ENCODE peak calls at places on chromosomes 5 and 9, in seven cellular contexts. E is iPS-NIHi11; C is WTC11; R is NCI-H510A; V is AG10803; T is stomach; N is activated effector memory CD4-positive, alpha-beta T cell treated with anti-CD3 and anti-CD28 coated beads, Interleukin-2, amount 50 U/mL, for 16 hours. O is an unnamed sample.

GRCh38 chr5:11791777-11792176 is 112.5 kb downstream of the CTNND2 start:
- DNase-seq in E (no peak), C (no peak), R (no peak), V (no peak), T (peak; percentile 30), N (no peak), O (no peak)

GRCh38 chr9:89536145-89536574 is 38.2 kb upstream of the SEMA4D start:
- DNase-seq in E (no peak), C (no peak), R (no peak), V (no peak), T (no peak), N (peak; percentile 63), O (no peak)

GRCh38 chr5:158874814-158875213 is 224.9 kb downstream of the EBF1 start:
- DNase-seq in E (no peak), C (no peak), R (no peak), V (peak; percentile 25), T (no peak), N (no peak), O (no peak)

GRCh38 chr5:32206799-32207634 is 32.9 kb upstream of the GOLPH3 start:
- DNase-seq in E (no peak), C (no peak), R (no peak), V (no peak), T (no peak), N (no peak), O (no peak)

GRCh38 chr9:33695856-33696255 is 99.5 kb upstream of the PRSS3 start:
- DNase-seq in E (no peak), C (no peak), R (no peak), V (no peak), T (no peak), N (no peak), O (no peak)

GRCh38 chr5:151020304-151021031 is at the start of gene GPX3:
- DNase-seq in E (peak; percentile 97), C (peak; percentile 89), R (peak; percentile 55), V (peak; percentile 34), T (peak; percentile 89), N (peak; percentile 74), O (peak; percentile 98)

GRCh38 chr5:168946363-168946762 is 354.6 kb downstream of the SLIT3 start:
- DNase-seq in E (peak; percentile 42), C (peak; percentile 65), R (no peak), V (no peak), T (no peak), N (no peak), O (no peak)

GRCh38 chr5:138372225-138372624 is 19.7 kb downstream of the KDM3B start:
- DNase-seq in E (no peak), C (no peak), R (no peak), V (no peak), T (no peak), N (no peak), O (no peak)

GRCh38 chr5:160643588-160643987 is 208.4 kb downstream of the ATP10B start:
- DNase-seq in E (no peak), C (no peak), R (no peak), V (no peak), T (no peak), N (no peak), O (no peak)

GRCh38 chr5:64229163-64229774 is 63.6 kb downstream of the RNF180 start:
- DNase-seq in E (peak; percentile 50), C (no peak), R (no peak), V (peak; percentile 31), T (no peak), N (no peak), O (no peak)

GRCh38 chr5:178630475-178630930 is 3.7 kb upstream of the CLK4 start:
- DNase-seq in E (no peak), C (no peak), R (no peak), V (no peak), T (no peak), N (no peak), O (no peak)

GRCh38 chr5:180563994-180564393 is 27.3 kb downstream of the SCGB3A1 start:
- DNase-seq in E (no peak), C (no peak), R (no peak), V (no peak), T (no peak), N (no peak), O (no peak)

GRCh38 chr5:175246242-175246891 is 197.6 kb downstream of the DRD1 start:
- DNase-seq in E (no peak), C (no peak), R (no peak), V (peak; percentile 91), T (no peak), N (no peak), O (no peak)

GRCh38 chr9:133677126-133678010 is 41.2 kb downstream of the DBH start:
- DNase-seq in E (no peak), C (no peak), R (no peak), V (no peak), T (no peak), N (peak; percentile 77), O (peak; percentile 37)

GRCh38 chr5:157535042-157535865 is 40.3 kb downstream of the ADAM19 start:
- DNase-seq in E (no peak), C (no peak), R (no peak), V (no peak), T (no peak), N (no peak), O (peak; percentile 83)

GRCh38 chr5:150694638-150695037 is 6.2 kb downstream of the RBM22 start:
- DNase-seq in E (no peak), C (no peak), R (no peak), V (peak; percentile 32), T (no peak), N (no peak), O (no peak)

GRCh38 chr9:96553070-96553469 is 66.6 kb downstream of the CDC14B start:
- DNase-seq in E (no peak), C (no peak), R (no peak), V (peak; percentile 87), T (no peak), N (no peak), O (no peak)

O was measured in right cardiac atrium.